ENCODE peak calls at places on chromosomes 5 and 9, in ten cellular contexts. Z, W, T, N, M, F, A, S, B and I are unnamed samples.

GRCh38 chr9:104069288-104069687 is 24.8 kb upstream of the SMC2 start:
- DNase-seq in Z (no peak), W (no peak), T (no peak), N (no peak), M (no peak), F (no peak), A (no peak), S (no peak), B (no peak), I (no peak)

GRCh38 chr9:130936285-130937117 is 2.5 kb downstream of the FIBCD1 start:
- DNase-seq in Z (no peak), W (peak; percentile 44), T (peak; percentile 94), N (peak; percentile 88), M (peak; percentile 58), F (no peak), A (no peak), S (peak; percentile 79), B (peak; percentile 15), I (no peak)

GRCh38 chr5:37836173-37837100 is 3.4 kb downstream of the GDNF start:
- DNase-seq in Z (no peak), W (no peak), T (peak; percentile 51), N (peak; percentile 78), M (peak; percentile 28), F (no peak), A (no peak), S (no peak), B (peak; percentile 16), I (no peak)

GRCh38 chr5:76145945-76146344 is 62.8 kb downstream of the SV2C start:
- DNase-seq in Z (no peak), W (peak; percentile 19), T (peak; percentile 78), N (peak; percentile 6), M (peak; percentile 10), F (no peak), A (no peak), S (no peak), B (no peak), I (no peak)

GRCh38 chr9:120186276-120186675 is 393.7 kb downstream of the CDK5RAP2 start:
- DNase-seq in Z (no peak), W (no peak), T (no peak), N (no peak), M (no peak), F (no peak), A (no peak), S (no peak), B (no peak), I (no peak)

GRCh38 chr9:90966475-90967150 is 165.0 kb downstream of the SYK start:
- DNase-seq in Z (no peak), W (no peak), T (no peak), N (peak; percentile 68), M (no peak), F (peak; percentile 5), A (no peak), S (no peak), B (no peak), I (no peak)

GRCh38 chr9:101604287-101604686 is 9.5 kb upstream of the PPP3R2 start:
- DNase-seq in Z (no peak), W (no peak), T (no peak), N (no peak), M (no peak), F (no peak), A (no peak), S (no peak), B (no peak), I (no peak)

GRCh38 chr5:92885950-92886349 is 695.1 kb downstream of the NR2F1-AS1 start:
- DNase-seq in Z (no peak), W (no peak), T (peak; percentile 76), N (no peak), M (no peak), F (peak; percentile 60), A (no peak), S (no peak), B (no peak), I (no peak)

GRCh38 chr5:84961903-84962302 is 577.2 kb upstream of the EDIL3 start:
- DNase-seq in Z (no peak), W (no peak), T (no peak), N (no peak), M (no peak), F (no peak), A (no peak), S (no peak), B (no peak), I (no peak)

GRCh38 chr5:103706939-103707682 is 144.5 kb upstream of the NUDT12 start:
- DNase-seq in Z (no peak), W (no peak), T (no peak), N (no peak), M (no peak), F (no peak), A (no peak), S (no peak), B (no peak), I (no peak)

GRCh38 chr5:150522504-150523464 is 14.9 kb downstream of the NDST1 start:
- DNase-seq in Z (no peak), W (peak; percentile 62), T (no peak), N (no peak), M (no peak), F (no peak), A (no peak), S (no peak), B (no peak), I (no peak)

GRCh38 chr5:6701500-6701899 is 11.7 kb upstream of the TENT4A start:
- DNase-seq in Z (no peak), W (peak; percentile 3), T (no peak), N (no peak), M (no peak), F (no peak), A (no peak), S (no peak), B (no peak), I (no peak)

GRCh38 chr9:36132081-36132480 is 4.5 kb upstream of the GLIPR2 start:
- DNase-seq in Z (no peak), W (no peak), T (no peak), N (peak; percentile 76), M (no peak), F (no peak), A (no peak), S (no peak), B (no peak), I (no peak)

GRCh38 chr5:74877624-74878304 is 11.6 kb upstream of the FAM169A start:
- DNase-seq in Z (no peak), W (no peak), T (no peak), N (no peak), M (no peak), F (no peak), A (no peak), S (no peak), B (no peak), I (no peak)
- H3K27ac ChIP-seq in Z (no peak overlapping the region), W (no peak overlapping the region), T (no peak overlapping the region), N (no peak overlapping the region), M (no peak overlapping the region), F (no peak overlapping the region), A (no peak overlapping the region), S (no peak overlapping the region), B (no peak overlapping the region), I (no peak overlapping the region)

GRCh38 chr5:178895615-178896571 is at the start of gene ZFP2:
- DNase-seq in Z (peak; percentile 69), W (peak; percentile 67), T (peak; percentile 82), N (peak; percentile 76), M (peak; percentile 18), F (no peak), A (peak; percentile 4), S (peak; percentile 60), B (peak; percentile 58), I (peak; percentile 83)
- H3K27ac ChIP-seq in Z (peak within 1 kb of the TSS; percentile 64), W (peak within 1 kb of the TSS; percentile 55), T (no peak within 1 kb of the TSS), N (no peak within 1 kb of the TSS), M (peak within 1 kb of the TSS; percentile 86), F (no peak within 1 kb of the TSS), A (no peak within 1 kb of the TSS), S (no peak within 1 kb of the TSS), B (no peak within 1 kb of the TSS), I (peak within 1 kb of the TSS; percentile 74)

GRCh38 chr5:60494635-60495034 is 205.3 kb downstream of the DEPDC1B start:
- DNase-seq in Z (no peak), W (no peak), T (no peak), N (no peak), M (no peak), F (no peak), A (no peak), S (no peak), B (no peak), I (no peak)

GRCh38 chr5:60493372-60493771 is 206.6 kb downstream of the DEPDC1B start:
- DNase-seq in Z (no peak), W (no peak), T (no peak), N (no peak), M (no peak), F (no peak), A (no peak), S (no peak), B (no peak), I (no peak)

GRCh38 chr5:60492958-60493357 is 207.0 kb downstream of the DEPDC1B start:
- DNase-seq in Z (no peak), W (no peak), T (no peak), N (peak; percentile 5), M (peak; percentile 53), F (no peak), A (no peak), S (no peak), B (no peak), I (no peak)

GRCh38 chr5:60495644-60496520 is 204.1 kb downstream of the DEPDC1B start:
- DNase-seq in Z (no peak), W (no peak), T (no peak), N (no peak), M (no peak), F (no peak), A (no peak), S (no peak), B (no peak), I (no peak)

GRCh38 chr5:60494144-60494543 is 205.8 kb downstream of the DEPDC1B start:
- DNase-seq in Z (no peak), W (no peak), T (peak; percentile 16), N (no peak), M (no peak), F (no peak), A (no peak), S (no peak), B (no peak), I (no peak)
- H3K27ac ChIP-seq in Z (no peak overlapping the region), W (no peak overlapping the region), T (no peak overlapping the region), N (no peak overlapping the region), M (peak overlapping the region; percentile 82), F (no peak overlapping the region), A (no peak overlapping the region), S (peak overlapping the region; percentile 64), B (no peak overlapping the region), I (no peak overlapping the region)

GRCh38 chr9:134369416-134370212 is 43.4 kb downstream of the RXRA start:
- DNase-seq in Z (no peak), W (no peak), T (no peak), N (no peak), M (no peak), F (no peak), A (no peak), S (no peak), B (no peak), I (no peak)

GRCh38 chr9:134368571-134368970 is 42.3 kb downstream of the RXRA start:
- DNase-seq in Z (no peak), W (no peak), T (no peak), N (no peak), M (no peak), F (no peak), A (no peak), S (no peak), B (no peak), I (no peak)

GRCh38 chr9:134371731-134372130 is 45.5 kb downstream of the RXRA start:
- DNase-seq in Z (peak; percentile 65), W (no peak), T (no peak), N (no peak), M (no peak), F (no peak), A (no peak), S (peak; percentile 93), B (no peak), I (peak; percentile 93)

GRCh38 chr9:134370213-134370492 is 43.9 kb downstream of the RXRA start:
- DNase-seq in Z (no peak), W (no peak), T (no peak), N (no peak), M (no peak), F (no peak), A (no peak), S (no peak), B (no peak), I (no peak)

GRCh38 chr9:134370638-134371037 is 44.4 kb downstream of the RXRA start:
- DNase-seq in Z (no peak), W (no peak), T (no peak), N (no peak), M (no peak), F (no peak), A (no peak), S (no peak), B (no peak), I (no peak)
- H3K27ac ChIP-seq in Z (no peak overlapping the region), W (no peak overlapping the region), T (no peak overlapping the region), N (no peak overlapping the region), M (peak overlapping the region; percentile 63), F (no peak overlapping the region), A (no peak overlapping the region), S (no peak overlapping the region), B (no peak overlapping the region), I (peak overlapping the region; percentile 89)